ENCODE peak calls at places on chromosomes 1 and 21, in six cellular contexts. F, I, T, C, S and R are unnamed samples.
A peak's percentile ranks its signal among the peaks of the same experiment; 100 is the strongest.

GRCh38 chr1:67939176-67939751 is 106.0 kb upstream of the GNG12 start:
- DNase-seq in T (no peak), S (no peak), F (no peak), C (no peak), I (no peak), R (no peak)

GRCh38 chr1:36161656-36162531 is 5.9 kb downstream of the MAP7D1 start:
- DNase-seq in C (peak; percentile 78), F (no peak), S (no peak), I (no peak), T (peak; percentile 19), R (no peak)

GRCh38 chr21:45949928-45950739 is 31.4 kb upstream of the COL6A1 start:
- DNase-seq in T (no peak), C (no peak), I (no peak), F (no peak), S (no peak), R (no peak)

GRCh38 chr1:205805082-205805711 is 7.8 kb downstream of the SLC41A1 start:
- DNase-seq in C (no peak), T (no peak), S (no peak), I (no peak), F (no peak), R (no peak)

GRCh38 chr1:50420283-50420682 is 3.0 kb downstream of the DMRTA2 start:
- DNase-seq in C (no peak), T (no peak), S (no peak), F (no peak), I (no peak), R (no peak)

GRCh38 chr1:172320723-172321122 is 99.8 kb upstream of the C1orf105 start:
- DNase-seq in I (no peak), C (no peak), F (no peak), T (no peak), S (no peak), R (no peak)

GRCh38 chr1:38580591-38580990 is 279.0 kb downstream of the RRAGC start:
- DNase-seq in S (no peak), T (no peak), C (no peak), I (no peak), F (no peak), R (no peak)

GRCh38 chr1:56817716-56818463 is 1.3 kb downstream of the FYB2 start:
- DNase-seq in C (no peak), S (no peak), I (no peak), F (no peak), T (no peak), R (no peak)

GRCh38 chr1:30615816-30616590 is 107.4 kb downstream of the MATN1 start:
- DNase-seq in T (no peak), S (no peak), F (no peak), C (no peak), I (no peak), R (no peak)

GRCh38 chr1:241229216-241229615 is 127.8 kb downstream of the RGS7 start:
- DNase-seq in I (no peak), T (no peak), S (no peak), C (peak; percentile 80), F (no peak), R (no peak)

GRCh38 chr1:151106891-151107290 is 36.3 kb downstream of the GABPB2 start:
- DNase-seq in I (no peak), C (no peak), T (no peak), F (no peak), S (no peak), R (no peak)

GRCh38 chr21:17554120-17554519 is 41.3 kb downstream of the CXADR start:
- DNase-seq in C (no peak), I (no peak), S (no peak), T (no peak), F (no peak), R (no peak)

GRCh38 chr21:31316488-31317169 is 27.4 kb downstream of the TIAM1 start:
- DNase-seq in F (no peak), C (no peak), S (no peak), I (no peak), T (no peak), R (no peak)

GRCh38 chr1:171219751-171220385 is 28.4 kb upstream of the FMO1 start:
- DNase-seq in F (no peak), S (no peak), I (no peak), T (no peak), C (no peak), R (no peak)

GRCh38 chr1:211928993-211929637 is 98.6 kb upstream of the LPGAT1 start:
- DNase-seq in I (no peak), C (peak; percentile 81), T (no peak), S (no peak), F (no peak), R (no peak)

GRCh38 chr1:224211262-224211962 is 28.4 kb downstream of the DEGS1 start:
- DNase-seq in F (no peak), C (peak; percentile 84), I (no peak), S (no peak), T (no peak), R (peak; percentile 40)

GRCh38 chr1:39847940-39848339 is 35.4 kb downstream of the TRIT1 start:
- DNase-seq in F (no peak), T (no peak), S (no peak), I (no peak), C (no peak), R (no peak)

GRCh38 chr21:20537162-20537561 is 461.0 kb upstream of the NCAM2 start:
- DNase-seq in C (no peak), I (no peak), T (no peak), S (no peak), F (no peak), R (no peak)

GRCh38 chr1:113783254-113784103 is 24.2 kb upstream of the PHTF1 start:
- DNase-seq in S (no peak), I (peak; percentile 55), T (peak; percentile 39), F (no peak), C (peak; percentile 74), R (no peak)

GRCh38 chr1:230356190-230356589 is 69.9 kb downstream of the PGBD5 start:
- DNase-seq in I (no peak), F (no peak), C (no peak), S (no peak), T (no peak), R (no peak)

GRCh38 chr1:239547987-239548386 is 161.6 kb downstream of the CHRM3 start:
- DNase-seq in I (no peak), S (no peak), F (no peak), T (no peak), C (no peak), R (no peak)

GRCh38 chr1:239555350-239555749 is 169.0 kb downstream of the CHRM3 start:
- DNase-seq in I (no peak), S (no peak), T (no peak), C (no peak), F (no peak), R (no peak)

GRCh38 chr1:239545466-239545865 is 159.1 kb downstream of the CHRM3 start:
- DNase-seq in S (no peak), F (no peak), C (no peak), I (no peak), T (no peak), R (no peak)

GRCh38 chr1:239550178-239550577 is 163.8 kb downstream of the CHRM3 start:
- DNase-seq in C (no peak), I (no peak), F (no peak), T (no peak), S (no peak), R (no peak)
- TF ChIP-seq POLR2A in C (no peak), I (no peak), F (no peak), T (no peak), S (no peak), R (no peak)

GRCh38 chr1:201288765-201289164 is 5.5 kb downstream of the PKP1 start:
- DNase-seq in S (no peak), C (no peak), I (no peak), T (no peak), F (no peak), R (no peak)

GRCh38 chr1:201288007-201288406 is 4.7 kb downstream of the PKP1 start:
- DNase-seq in T (no peak), S (no peak), F (no peak), C (no peak), I (no peak), R (no peak)

GRCh38 chr1:201284636-201285035 is 1.3 kb downstream of the PKP1 start:
- DNase-seq in F (no peak), T (no peak), S (no peak), I (no peak), C (no peak), R (no peak)

GRCh38 chr1:201285846-201286245 is 2.5 kb downstream of the PKP1 start:
- DNase-seq in S (no peak), T (no peak), I (no peak), F (no peak), C (no peak), R (no peak)

DNA sequence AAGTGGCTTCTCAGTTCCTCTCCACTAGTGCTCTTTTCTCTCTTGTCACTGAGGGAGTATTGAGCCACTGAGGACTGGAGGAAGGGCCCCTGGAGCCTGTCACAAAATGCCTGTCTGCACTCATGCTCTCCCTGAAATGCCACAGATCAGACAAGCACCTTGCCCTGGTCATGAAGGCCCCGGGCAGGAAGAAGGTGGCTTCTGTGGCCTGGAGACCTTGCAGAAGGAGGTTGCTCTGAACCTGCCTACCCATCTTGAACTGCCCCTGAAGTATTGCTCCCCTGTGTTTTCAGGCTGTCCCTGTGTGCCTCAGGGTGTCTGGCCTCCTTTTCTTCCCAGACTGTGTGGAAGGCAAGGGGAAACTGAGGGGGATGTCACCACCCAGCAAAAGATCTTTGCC is 3.1 kb downstream of the PKP1 start:
- DNase-seq in C (no peak), S (no peak), T (no peak), F (no peak), I (no peak), R (no peak)
- H3K4me3 ChIP-seq in C (no peak overlapping the region), S (peak overlapping the region; percentile 57), T (no peak overlapping the region), F (no peak overlapping the region), I (no peak overlapping the region), R (no peak overlapping the region)

GRCh38 chr1:41354956-41355355 is 6.3 kb upstream of the FOXO6 start:
- DNase-seq in C (peak; percentile 32), F (no peak), S (no peak), T (peak; percentile 10), I (no peak), R (peak; percentile 39)
- TF ChIP-seq POLR2A in C (no peak), F (no peak), S (no peak), T (no peak), I (no peak), R (no peak)

GRCh38 chr1:156430305-156430704 is 61.3 kb downstream of the RHBG start:
- DNase-seq in I (no peak), S (no peak), F (no peak), T (no peak), C (no peak), R (no peak)

GRCh38 chr1:156428772-156429288 is 59.8 kb downstream of the RHBG start:
- DNase-seq in F (no peak), I (no peak), S (no peak), T (no peak), C (no peak), R (no peak)

GRCh38 chr1:156429308-156430060 is 60.5 kb downstream of the RHBG start:
- DNase-seq in T (no peak), I (no peak), S (no peak), F (no peak), C (no peak), R (no peak)

GRCh38 chr1:156426015-156426414 is 57.0 kb downstream of the RHBG start:
- DNase-seq in F (no peak), C (no peak), T (no peak), I (no peak), S (no peak), R (no peak)

DNA sequence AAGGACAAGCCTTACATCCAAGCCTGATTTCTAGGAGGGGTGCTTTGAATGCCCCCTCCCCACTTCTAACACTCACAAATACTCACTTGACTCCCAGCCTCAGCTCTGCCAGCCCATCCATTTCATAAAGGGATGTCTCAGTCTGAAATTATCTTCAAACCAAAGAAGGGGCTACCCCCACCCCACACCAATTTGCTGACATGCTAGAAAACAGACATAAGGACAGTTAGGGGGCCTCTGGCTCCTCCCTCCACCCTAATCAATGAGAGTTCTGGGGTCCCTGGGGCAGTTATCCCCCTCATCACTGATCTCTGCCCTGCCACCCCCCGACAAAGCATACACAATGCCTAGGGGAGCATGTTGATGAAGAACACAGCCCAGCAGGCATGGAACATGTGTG is 58.8 kb downstream of the RHBG start:
- DNase-seq in F (no peak), C (no peak), I (no peak), T (no peak), S (no peak), R (no peak)
- H3K4me3 ChIP-seq in F (no peak overlapping the region), C (no peak overlapping the region), I (no peak overlapping the region), T (no peak overlapping the region), S (no peak overlapping the region), R (no peak overlapping the region)